ENCODE peak calls at places on chromosome X, in seven cellular contexts. E is astrocyte of the spinal cord, D is Panc1, H is stomach, I is foreskin keratinocyte, W is left cardiac atrium, U is body of pancreas. Z is an unnamed sample.

GRCh38 chrX:13876652-13877051 is 59.8 kb upstream of the GPM6B start:
- DNase-seq in W (no peak), D (no peak), H (no peak), I (peak; percentile 37), U (no peak), E (peak; percentile 45), Z (no peak)

GRCh38 chrX:136780738-136781137 is at the start of gene ARHGEF6:
- DNase-seq in W (no peak), E (no peak), H (no peak), D (no peak), I (no peak), U (no peak), Z (no peak)

GRCh38 chrX:136551410-136551809 is 19.4 kb downstream of the VGLL1 start:
- DNase-seq in I (no peak), H (no peak), W (no peak), U (no peak), E (no peak), D (no peak), Z (no peak)

GRCh38 chrX:129925305-129926092 is 19.5 kb downstream of the UTP14A start:
- DNase-seq in E (peak; percentile 72), I (peak; percentile 33), U (peak; percentile 68), D (peak; percentile 55), W (peak; percentile 43), H (peak; percentile 69), Z (peak; percentile 73)

GRCh38 chrX:77962068-77962902 is 7.2 kb downstream of the PGAM4 start:
- DNase-seq in I (no peak), E (peak; percentile 6), W (no peak), D (no peak), U (no peak), H (no peak), Z (no peak)

GRCh38 chrX:136662976-136663375 is 15.0 kb downstream of the CD40LG start:
- DNase-seq in D (no peak), U (no peak), I (no peak), H (no peak), W (no peak), E (no peak), Z (no peak)

GRCh38 chrX:103624111-103624510 is 4.7 kb upstream of the TCEAL1 start:
- DNase-seq in H (no peak), W (no peak), U (no peak), D (no peak), I (no peak), E (peak; percentile 69), Z (no peak)

GRCh38 chrX:40331353-40331752 is 233.6 kb upstream of the BCOR start:
- DNase-seq in U (no peak), D (no peak), W (no peak), I (no peak), H (no peak), E (no peak), Z (no peak)

GRCh38 chrX:13581554-13581953 is 12.2 kb downstream of the EGFL6 start:
- DNase-seq in I (no peak), E (no peak), U (no peak), D (no peak), W (no peak), H (no peak), Z (no peak)

GRCh38 chrX:123818243-123818642 is 41.6 kb upstream of the XIAP start:
- DNase-seq in E (no peak), D (peak; percentile 61), U (no peak), H (peak; percentile 20), I (peak; percentile 91), W (no peak), Z (peak; percentile 37)

GRCh38 chrX:2589186-2590020 is 88.6 kb upstream of the DHRSX start:
- DNase-seq in E (no peak), U (no peak), W (no peak), I (peak; percentile 97), H (no peak), D (no peak), Z (no peak)

GRCh38 chrX:32137525-32137924 is 1065.7 kb upstream of the FTHL17 start:
- DNase-seq in I (no peak), U (no peak), E (no peak), W (no peak), H (no peak), D (no peak), Z (no peak)

GRCh38 chrX:153830632-153831434 is 489 bp upstream of the PDZD4 start:
- DNase-seq in I (no peak), W (no peak), H (no peak), D (no peak), E (no peak), U (no peak), Z (no peak)

GRCh38 chrX:103012945-103013344 is 51.0 kb downstream of the BEX1 start:
- DNase-seq in W (no peak), U (no peak), E (no peak), D (no peak), H (no peak), I (no peak), Z (no peak)

GRCh38 chrX:107691024-107691448 is 62.7 kb downstream of the PRPS1 start:
- DNase-seq in U (no peak), I (no peak), E (no peak), H (no peak), W (no peak), D (no peak), Z (no peak)

GRCh38 chrX:79081895-79082512 is 62.5 kb upstream of the GPR174 start:
- DNase-seq in D (peak; percentile 10), W (no peak), I (no peak), H (no peak), E (peak; percentile 28), U (no peak), Z (peak; percentile 21)

GRCh38 chrX:68568136-68568535 is 69.3 kb downstream of the YIPF6 start:
- DNase-seq in I (no peak), H (no peak), U (no peak), W (no peak), E (no peak), D (no peak), Z (no peak)

Z was measured in Calu3.